ENCODE peak calls at places on chromosomes 11 and 22, in ten cellular contexts. E is kidney; X is NB4; Y is lung; Q is tibial artery; P is GM23338; C is neural progenitor cell; I is CD4-positive, alpha-beta T cell; K is HFFc6; U is heart left ventricle. G is an unnamed sample.

GRCh38 chr11:126102436-126102894 is 39.8 kb upstream of the CDON start:
- DNase-seq in E (no peak), C (no peak), U (no peak), Q (no peak), P (no peak), X (peak; percentile 37), Y (peak; percentile 72), I (no peak), K (no peak), G (no peak)

GRCh38 chr11:57190548-57190947 is 8.8 kb downstream of the LRRC55 start:
- DNase-seq in E (no peak), Y (no peak), Q (no peak), X (no peak), C (no peak), U (no peak), P (no peak), I (no peak), K (no peak), G (no peak)

GRCh38 chr11:134531331-134532135 is 119.5 kb upstream of the B3GAT1 start:
- DNase-seq in P (no peak), C (peak; percentile 18), U (peak; percentile 18), Q (no peak), K (no peak), X (no peak), I (no peak), Y (no peak), E (peak; percentile 71), G (no peak)

GRCh38 chr11:61027141-61027840 is 55.8 kb downstream of the CD6 start:
- DNase-seq in Y (no peak), E (no peak), K (no peak), C (no peak), Q (no peak), U (no peak), X (no peak), I (no peak), P (no peak), G (no peak)

GRCh38 chr11:16148301-16148787 is 208.0 kb downstream of the SOX6 start:
- DNase-seq in K (no peak), Y (no peak), E (no peak), I (no peak), X (no peak), U (peak; percentile 23), C (peak; percentile 55), P (no peak), Q (no peak), G (no peak)

GRCh38 chr11:87212891-87213290 is 175.2 kb downstream of the TMEM135 start:
- DNase-seq in C (no peak), P (no peak), X (no peak), U (no peak), E (no peak), K (no peak), Q (no peak), I (no peak), Y (no peak), G (no peak)

GRCh38 chr11:443542-444199 is 1.9 kb upstream of the ANO9 start:
- DNase-seq in P (peak; percentile 43), I (no peak), Q (no peak), C (no peak), X (no peak), K (no peak), Y (no peak), E (peak; percentile 59), U (no peak), G (no peak)

GRCh38 chr11:7072401-7073028 is 16.3 kb upstream of the RBMXL2 start:
- DNase-seq in X (no peak), U (no peak), P (no peak), C (no peak), Q (no peak), E (no peak), K (no peak), Y (no peak), I (no peak), G (no peak)

GRCh38 chr11:13775471-13775870 is 107.0 kb downstream of the FAR1 start:
- DNase-seq in Y (no peak), I (no peak), C (no peak), X (no peak), Q (no peak), P (no peak), U (no peak), E (no peak), K (no peak), G (no peak)

GRCh38 chr11:13767461-13767860 is 99.0 kb downstream of the FAR1 start:
- DNase-seq in E (no peak), P (no peak), X (no peak), Q (no peak), Y (no peak), C (no peak), U (no peak), K (no peak), I (no peak), G (no peak)

GRCh38 chr11:13769188-13769587 is 100.7 kb downstream of the FAR1 start:
- DNase-seq in K (no peak), U (no peak), E (no peak), Y (no peak), P (no peak), I (no peak), C (peak; percentile 16), Q (no peak), X (no peak), G (no peak)

GRCh38 chr11:13776134-13776815 is 107.8 kb downstream of the FAR1 start:
- DNase-seq in K (no peak), P (peak; percentile 57), Y (no peak), E (no peak), Q (no peak), I (peak; percentile 39), U (no peak), C (peak; percentile 40), X (peak; percentile 8), G (peak; percentile 24)

DNA sequence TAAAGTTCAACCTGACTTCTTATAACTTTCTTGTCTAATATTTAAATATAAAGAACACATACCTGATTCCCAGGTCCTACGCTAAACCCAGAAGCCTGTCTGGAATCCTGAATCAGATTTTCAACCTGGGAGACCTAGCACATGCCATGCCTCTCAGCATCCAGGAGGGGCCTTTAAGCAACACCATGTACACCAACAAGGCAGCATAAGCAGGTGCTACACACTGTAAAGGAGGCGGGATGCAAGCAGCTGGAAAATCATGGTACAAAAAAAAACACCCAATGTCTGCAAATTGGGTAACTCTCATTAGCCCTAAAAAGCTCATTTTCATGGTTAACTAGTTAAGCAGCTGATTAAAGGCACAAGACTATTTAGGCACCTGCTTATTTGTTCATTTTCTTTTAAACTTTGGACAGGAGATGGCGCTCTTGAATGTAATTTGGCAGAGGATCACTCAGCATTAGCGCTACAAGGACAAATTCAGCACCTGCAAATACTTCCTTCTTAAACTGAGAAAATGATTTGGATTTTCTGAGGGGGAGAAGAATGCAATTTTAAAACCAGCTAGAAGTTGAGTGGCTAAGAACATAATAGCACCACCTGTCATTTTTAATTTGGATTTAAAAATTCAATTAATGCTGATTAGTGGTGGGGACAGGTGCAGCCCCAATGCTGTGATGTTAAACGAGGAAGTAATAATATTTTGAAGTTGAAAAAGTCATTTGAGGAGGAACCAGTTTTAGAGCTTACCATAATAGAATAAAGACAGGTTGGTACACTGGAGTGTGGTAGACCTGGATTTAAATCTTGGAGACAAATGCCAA is 104.0 kb downstream of the FAR1 start:
- DNase-seq in U (peak; percentile 18), P (peak; percentile 86), X (peak; percentile 74), Y (no peak), C (peak; percentile 81), I (no peak), K (peak; percentile 52), E (no peak), Q (no peak), G (peak; percentile 51)
- TF ChIP-seq CTCF in U (peak; percentile 43), P (peak; percentile 92), X (peak; percentile 30), Y (peak; percentile 57), C (peak; percentile 87), I (peak; percentile 77), K (peak; percentile 77), E (peak; percentile 61), Q (no peak), G (peak; percentile 58)

GRCh38 chr11:116828632-116829524 is 829 bp upstream of the APOC3 start:
- DNase-seq in I (no peak), X (no peak), Q (no peak), E (no peak), Y (no peak), P (no peak), C (no peak), K (no peak), U (no peak), G (no peak)
- TF ChIP-seq CTCF in I (no peak), X (no peak), Q (no peak), E (no peak), Y (no peak), P (no peak), C (no peak), K (no peak), U (no peak), G (no peak)

GRCh38 chr22:20316217-20316843 is 3.5 kb downstream of the DGCR6L start:
- DNase-seq in P (no peak), E (peak; percentile 61), K (no peak), Y (peak; percentile 23), X (no peak), C (peak; percentile 0), U (no peak), Q (no peak), I (no peak), G (peak; percentile 3)

GRCh38 chr22:20324139-20324516 is 4.3 kb upstream of the DGCR6L start:
- DNase-seq in C (peak; percentile 0), P (no peak), K (no peak), Y (no peak), I (peak; percentile 33), U (no peak), E (no peak), Q (no peak), X (no peak), G (no peak)

GRCh38 chr22:20316844-20317401 is 2.9 kb downstream of the DGCR6L start:
- DNase-seq in C (peak; percentile 1), E (peak; percentile 42), Y (peak; percentile 25), U (no peak), Q (no peak), I (no peak), K (no peak), X (no peak), P (no peak), G (no peak)

GRCh38 chr22:20319041-20319744 is 667 bp downstream of the DGCR6L start:
- DNase-seq in Y (peak; percentile 27), U (no peak), Q (no peak), P (peak; percentile 65), K (no peak), I (no peak), X (peak; percentile 45), E (peak; percentile 54), C (peak; percentile 66), G (peak; percentile 28)

GRCh38 chr22:20319745-20320658 is at the start of gene DGCR6L:
- DNase-seq in U (peak; percentile 98), Q (peak; percentile 96), P (peak; percentile 99), X (peak; percentile 96), Y (peak; percentile 95), I (peak; percentile 97), C (peak; percentile 98), K (peak; percentile 89), E (peak; percentile 98), G (peak; percentile 96)
- TF ChIP-seq CTCF in U (peak; percentile 17), Q (no peak), P (no peak), X (no peak), Y (no peak), I (no peak), C (no peak), K (no peak), E (no peak), G (no peak)

DNA sequence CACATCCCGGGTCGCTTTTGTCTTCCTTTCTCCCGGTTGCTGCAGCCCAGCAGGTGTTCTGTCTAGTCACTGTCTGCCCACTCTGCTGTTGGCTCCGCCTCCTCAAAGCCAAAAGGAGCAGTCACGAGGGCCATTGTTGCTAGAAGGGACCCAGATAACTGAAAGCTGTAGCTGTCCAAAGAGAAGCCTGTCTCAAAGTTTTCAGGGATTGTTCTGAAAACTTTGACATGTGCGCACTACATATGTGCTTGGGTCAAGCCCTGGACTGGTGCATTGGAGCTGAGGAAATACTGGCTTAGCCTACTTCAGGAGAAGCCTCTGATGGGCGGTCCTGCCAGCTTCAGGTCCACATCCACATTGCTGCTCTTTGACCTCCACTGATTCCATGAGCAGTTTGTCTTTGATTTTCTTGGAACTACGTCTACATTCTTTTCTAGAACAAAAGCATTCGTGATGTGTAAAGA is 8.8 kb upstream of the OR2AT4 start:
- DNase-seq in K (peak; percentile 19), Q (no peak), X (no peak), I (no peak), U (no peak), C (peak; percentile 83), Y (no peak), P (peak; percentile 84), E (no peak), G (no peak)
- TF ChIP-seq CTCF in K (no peak), Q (no peak), X (no peak), I (no peak), U (no peak), C (no peak), Y (no peak), P (no peak), E (no peak), G (no peak)

G was measured in endothelial cell.